ENCODE peak calls at places on chromosomes 13 and 19, in seven cellular contexts. T is Panc1, Q is tibial artery, X is cardiac muscle cell, U is GM20000, J is HFFc6, W is MCF 10A. F is an unnamed sample.

GRCh38 chr13:31090921-31091624 is 70.6 kb downstream of the HSPH1 start:
- DNase-seq in U (no peak), W (no peak), J (no peak), T (no peak), X (no peak), Q (no peak), F (no peak)

GRCh38 chr13:93736111-93736510 is 509.5 kb downstream of the GPC6 start:
- DNase-seq in U (no peak), T (no peak), Q (no peak), W (no peak), J (no peak), X (no peak), F (no peak)

GRCh38 chr13:39603424-39603947 is 493 bp upstream of the LHFPL6 start:
- DNase-seq in T (no peak), U (no peak), Q (no peak), W (peak), X (peak), J (peak), F (peak)

GRCh38 chr13:38687246-38688229 is 661 bp downstream of the FREM2 start:
- DNase-seq in T (no peak), Q (no peak), X (peak), U (no peak), J (no peak), W (no peak), F (peak)

GRCh38 chr19:30227071-30227621 is 145.0 kb upstream of the ZNF536 start:
- DNase-seq in J (no peak), Q (no peak), X (no peak), W (no peak), T (no peak), U (no peak), F (no peak)

GRCh38 chr13:20132052-20132634 is 28.7 kb downstream of the GJA3 start:
- DNase-seq in W (no peak), U (no peak), X (no peak), T (no peak), Q (no peak), J (no peak), F (no peak)

GRCh38 chr13:24680921-24681585 is 845 bp downstream of the ATP12A start:
- DNase-seq in Q (no peak), X (no peak), T (no peak), W (no peak), U (no peak), J (no peak), F (no peak)

GRCh38 chr13:30442854-30443379 is 20.6 kb downstream of the UBE2L5 start:
- DNase-seq in X (no peak), T (no peak), Q (no peak), W (no peak), J (no peak), U (peak), F (peak)

GRCh38 chr13:49292742-49293498 is 45.2 kb downstream of the CDADC1 start:
- DNase-seq in W (no peak), Q (peak), X (peak), J (peak), U (no peak), T (no peak), F (peak)

GRCh38 chr19:33271246-33272021 is 30.9 kb downstream of the CEBPA start:
- DNase-seq in Q (no peak), U (no peak), J (no peak), W (no peak), T (no peak), X (no peak), F (no peak)

GRCh38 chr19:33199441-33200265 is 5.5 kb downstream of the LRP3 start:
- DNase-seq in U (no peak), W (no peak), J (no peak), X (no peak), Q (no peak), T (no peak), F (no peak)

GRCh38 chr13:112657850-112658445 is 31.9 kb upstream of the ATP11A start:
- DNase-seq in Q (no peak), W (peak), J (peak), U (no peak), X (no peak), T (no peak), F (peak)

GRCh38 chr13:106373304-106373988 is 162.0 kb downstream of the EFNB2 start:
- DNase-seq in W (no peak), U (peak), X (no peak), Q (no peak), J (no peak), T (no peak), F (peak)

GRCh38 chr19:51025401-51025800 is 1.0 kb downstream of the KLK11 start:
- DNase-seq in T (no peak), Q (no peak), J (no peak), W (no peak), U (no peak), X (no peak), F (no peak)

GRCh38 chr13:44317752-44318550 is 55.7 kb upstream of the SERP2 start:
- DNase-seq in W (peak), X (no peak), T (no peak), J (no peak), U (no peak), Q (no peak), F (no peak)

GRCh38 chr19:1275976-1276619 is 768 bp downstream of the FAM174C start:
- DNase-seq in T (no peak), U (no peak), X (no peak), W (no peak), Q (no peak), J (no peak), F (no peak)

GRCh38 chr19:1274081-1274851 is 1.1 kb upstream of the FAM174C start:
- DNase-seq in Q (no peak), T (no peak), X (no peak), J (no peak), W (no peak), U (no peak), F (no peak)

GRCh38 chr19:1274852-1275259 is 474 bp upstream of the FAM174C start:
- DNase-seq in T (no peak), Q (peak), X (no peak), U (no peak), W (no peak), J (no peak), F (peak)

GRCh38 chr19:1276620-1277007 is 1.3 kb downstream of the FAM174C start:
- DNase-seq in U (no peak), W (no peak), J (no peak), Q (no peak), T (no peak), X (no peak), F (no peak)

DNA sequence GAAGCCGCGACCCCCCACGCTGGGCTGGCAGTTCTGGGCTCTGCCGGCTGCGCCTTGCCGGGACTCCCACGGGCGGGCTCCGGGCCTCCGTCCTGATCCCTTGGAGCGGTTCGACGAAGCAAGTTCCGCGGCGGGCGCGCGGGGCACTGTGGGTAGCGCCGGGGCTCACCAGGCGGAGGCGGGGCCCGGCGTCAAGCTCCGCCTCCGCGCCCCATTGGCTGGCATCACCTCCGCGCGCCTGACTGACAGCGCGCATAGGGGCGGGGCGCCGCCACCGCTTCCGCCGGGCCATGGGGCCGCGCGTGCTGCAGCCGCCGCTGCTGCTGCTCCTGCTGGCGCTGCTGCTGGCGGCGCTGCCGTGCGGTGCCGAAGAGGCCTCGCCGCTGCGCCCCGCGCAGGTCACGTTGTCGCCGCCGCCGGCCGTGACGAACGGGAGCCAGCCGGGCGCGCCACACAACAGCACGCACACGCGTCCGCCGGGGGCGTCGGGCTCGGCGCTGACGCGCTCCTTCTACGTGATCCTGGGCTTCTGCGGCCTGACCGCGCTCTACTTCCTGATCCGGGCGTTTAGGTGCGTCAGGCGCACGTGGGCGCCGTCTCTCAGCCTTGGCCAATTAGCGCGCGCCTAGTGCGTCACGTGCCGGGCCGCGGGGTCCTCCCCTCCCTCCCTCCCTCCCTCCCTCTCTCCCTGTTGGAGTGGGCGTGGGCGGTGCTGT is at the start of gene FAM174C:
- DNase-seq in X (peak), J (peak), U (peak), W (peak), Q (peak), T (no peak), F (peak)
- TF ChIP-seq CTCF in X (no peak), J (peak), U (no peak), W (no peak), Q (no peak), T (no peak), F (no peak)

DNA sequence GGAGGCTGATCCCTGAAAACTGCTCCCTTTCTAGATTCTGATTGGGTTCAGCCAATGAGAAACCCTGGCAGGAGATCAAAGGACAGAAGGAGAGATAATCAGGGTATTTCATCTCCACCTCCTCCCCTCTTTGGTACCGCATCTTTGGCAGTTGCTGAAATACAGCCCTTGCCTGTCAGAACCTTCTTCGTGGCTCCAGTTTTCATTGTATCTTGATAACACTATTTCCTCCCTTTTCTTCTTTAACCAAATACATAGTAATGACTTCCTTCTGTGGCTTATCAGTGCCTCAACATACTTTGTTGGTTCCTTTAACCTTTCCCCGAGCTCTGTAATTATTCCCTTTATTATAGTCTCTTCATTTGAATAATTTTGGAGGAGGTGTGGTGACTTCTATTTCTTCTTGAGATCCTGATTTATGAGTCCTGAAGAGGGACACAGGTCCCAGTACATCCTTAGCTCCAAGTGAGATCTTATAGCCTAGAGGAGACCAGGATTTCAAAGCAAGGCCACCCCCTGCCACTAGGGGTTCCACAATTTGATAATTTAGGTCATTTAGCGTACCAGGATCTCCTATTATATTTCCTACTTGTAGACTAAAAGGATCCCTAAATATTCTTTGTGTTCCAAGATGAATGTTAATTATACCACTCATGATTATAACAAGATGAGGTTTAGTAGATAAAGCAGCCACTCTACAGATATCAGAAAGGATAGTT is 98.0 kb downstream of the EDNRB start:
- DNase-seq in J (no peak), Q (no peak), U (no peak), W (no peak), T (no peak), X (no peak), F (peak)
- TF ChIP-seq CTCF in J (no peak), Q (no peak), U (no peak), W (no peak), T (no peak), X (peak), F (peak)

GRCh38 chr19:44113138-44113783 is at the start of gene ZNF225:
- DNase-seq in W (peak), J (peak), T (peak), X (peak), Q (peak), U (peak), F (peak)
- TF ChIP-seq CTCF in W (no peak), J (no peak), T (no peak), X (no peak), Q (no peak), U (no peak), F (no peak)

DNA sequence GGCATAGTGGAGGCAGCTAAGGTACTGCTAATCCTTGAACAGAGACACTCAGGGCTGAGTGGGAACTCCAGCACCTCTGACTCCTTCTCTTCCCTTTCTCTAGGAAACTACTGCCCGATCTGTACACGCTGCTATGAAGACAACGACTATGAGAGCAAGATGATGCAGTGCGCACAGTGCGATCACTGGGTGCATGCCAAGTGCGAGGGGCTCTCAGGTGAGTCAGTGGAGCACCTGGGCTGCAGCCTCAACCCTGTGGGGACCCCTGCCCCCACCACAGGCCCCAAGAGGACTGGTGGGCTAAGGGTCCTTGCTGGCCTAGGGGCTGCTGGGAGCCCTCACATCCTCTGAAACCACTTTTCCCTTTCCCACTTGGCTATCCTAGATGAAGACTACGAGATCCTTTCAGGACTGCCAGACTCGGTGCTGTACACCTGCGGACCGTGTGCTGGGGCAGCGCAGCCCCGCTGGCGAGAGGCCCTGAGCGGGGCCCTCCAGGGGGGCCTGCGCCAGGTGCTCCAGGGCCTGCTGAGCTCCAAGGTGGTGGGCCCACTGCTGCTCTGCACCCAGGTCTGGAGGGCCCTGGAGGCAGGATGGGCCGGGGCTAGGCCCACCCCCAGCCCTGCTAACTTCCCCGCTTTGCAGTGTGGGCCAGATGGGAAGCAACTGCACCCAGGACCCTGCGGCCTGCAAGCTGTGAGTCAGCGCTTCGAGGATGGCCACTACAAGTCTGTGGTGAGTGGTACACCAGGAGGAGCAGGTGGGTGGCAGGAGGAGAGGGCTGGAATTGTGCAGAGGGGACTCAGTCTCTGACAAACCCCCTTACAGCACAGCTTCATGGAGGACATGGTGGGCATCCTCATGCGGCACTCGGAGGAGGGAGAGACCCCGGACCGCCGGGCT is 9.5 kb downstream of the KMT2B start:
- DNase-seq in U (no peak), W (no peak), X (no peak), J (no peak), T (no peak), Q (no peak), F (no peak)
- TF ChIP-seq CTCF in U (no peak), W (no peak), X (no peak), J (no peak), T (no peak), Q (no peak), F (no peak)

DNA sequence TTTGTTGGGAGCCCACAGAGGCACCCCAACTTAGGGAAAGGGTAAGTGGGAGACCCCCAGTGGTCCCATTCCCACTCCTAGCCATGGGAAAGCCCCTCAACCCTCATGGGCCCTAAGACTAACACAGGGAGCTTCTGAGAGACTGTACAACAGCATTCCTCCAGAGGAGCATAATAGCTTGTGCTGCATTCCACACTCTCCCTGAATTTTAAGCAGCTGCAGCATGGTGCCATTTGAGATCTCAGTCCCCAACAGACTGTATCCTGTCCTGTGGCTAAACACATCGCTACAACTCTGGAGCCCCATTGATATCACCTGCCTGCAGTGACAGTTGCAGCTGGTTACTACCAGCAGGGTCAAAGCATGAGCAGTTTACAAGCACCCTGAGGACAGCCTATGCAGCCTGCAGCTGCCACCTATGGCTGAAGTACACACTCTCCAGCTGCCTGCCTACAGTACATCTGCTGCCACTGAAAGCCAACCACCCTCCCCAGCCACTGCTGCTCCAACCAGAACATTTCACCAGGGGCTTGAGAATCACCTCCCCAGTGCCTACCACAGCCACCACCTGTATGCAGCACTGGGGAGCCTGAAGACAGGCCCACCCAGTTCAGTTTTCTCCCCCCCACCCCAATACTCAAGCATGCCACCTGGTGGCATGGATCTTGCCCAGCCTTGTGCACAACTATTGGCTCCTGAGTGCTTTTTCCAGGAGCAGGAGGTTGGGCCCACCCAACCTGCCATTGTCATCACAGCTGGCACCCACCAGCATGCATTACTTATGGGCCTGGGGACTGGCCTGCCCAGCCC is 557.3 kb downstream of the GPC5 start:
- DNase-seq in W (no peak), Q (no peak), J (no peak), U (no peak), T (no peak), X (no peak), F (no peak)
- TF ChIP-seq CTCF in W (no peak), Q (no peak), J (no peak), U (no peak), T (no peak), X (no peak), F (no peak)

GRCh38 chr19:3073931-3074595 is 11.8 kb upstream of the TLE5 start:
- DNase-seq in Q (peak), J (no peak), T (no peak), X (no peak), W (peak), U (no peak), F (peak)
- TF ChIP-seq CTCF in Q (no peak), J (no peak), T (no peak), X (peak), W (no peak), U (no peak), F (peak)

DNA sequence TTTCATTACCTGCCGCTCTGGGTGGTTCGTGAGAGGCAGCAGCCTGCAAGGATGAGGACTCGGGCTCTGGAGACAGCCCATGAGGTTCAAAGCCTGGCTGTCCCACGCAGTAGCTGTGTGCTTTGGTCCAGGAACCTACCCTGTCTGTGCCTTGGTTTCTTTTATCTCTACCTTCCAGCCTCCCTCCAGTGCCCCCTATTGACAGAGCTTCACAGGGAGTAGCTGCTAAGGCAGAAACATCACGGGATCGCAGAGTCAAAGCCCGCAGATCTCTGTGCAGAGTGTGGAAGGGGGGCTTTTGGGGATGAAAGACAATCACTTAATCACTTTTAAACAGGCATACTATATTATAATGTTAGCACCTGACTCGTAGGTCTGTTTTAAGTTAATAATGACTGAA is 16.2 kb downstream of the ZNF71 start:
- DNase-seq in T (no peak), X (no peak), J (no peak), U (no peak), W (no peak), Q (no peak), F (no peak)
- TF ChIP-seq CTCF in T (no peak), X (no peak), J (no peak), U (no peak), W (no peak), Q (no peak), F (no peak)